ENCODE peak calls at places on chromosomes 3 and 15, in six cellular contexts. U is activated B cell treated with CpG ODN at 0.5 μM for 24 hours, E is NCI-H2081, Q is skeletal muscle cell, V is NCI-H748 treated with DMSO at 0.1 percent for 48 hours, O is C1 segment of cervical spinal cord. Z is an unnamed sample.

GRCh38 chr3:114333180-114333922 is 39.5 kb downstream of the TIGIT start:
- DNase-seq in E (no peak), Q (peak), U (no peak), V (no peak), O (no peak), Z (no peak)

GRCh38 chr15:58066042-58066867 is 744 bp upstream of the ALDH1A2 start:
- DNase-seq in V (no peak), O (peak), U (peak), E (peak), Q (no peak), Z (peak)

GRCh38 chr3:35758358-35758757 is 119.0 kb downstream of the ARPP21 start:
- DNase-seq in Q (no peak), V (no peak), U (no peak), O (no peak), E (no peak), Z (no peak)

GRCh38 chr15:50138391-50138790 is 19.4 kb upstream of the ATP8B4 start:
- DNase-seq in U (no peak), V (no peak), Q (no peak), E (no peak), O (no peak), Z (no peak)

GRCh38 chr3:196969001-196969659 is 497 bp upstream of the PIGZ start:
- DNase-seq in V (no peak), U (no peak), Q (no peak), E (peak), O (no peak), Z (peak)

GRCh38 chr3:43638594-43639447 is 17.0 kb upstream of the ANO10 start:
- DNase-seq in V (peak), U (no peak), E (no peak), Q (no peak), O (no peak), Z (no peak)

GRCh38 chr3:169268286-169268776 is 395.2 kb downstream of the MECOM start:
- DNase-seq in V (no peak), E (no peak), O (no peak), Q (no peak), U (no peak), Z (no peak)

GRCh38 chr3:45774581-45775505 is 21.5 kb downstream of the SLC6A20 start:
- DNase-seq in Q (no peak), V (no peak), U (no peak), O (no peak), E (no peak), Z (no peak)

GRCh38 chr3:182596673-182597410 is 196.5 kb upstream of the ATP11B start:
- DNase-seq in U (no peak), V (peak), E (peak), O (no peak), Q (no peak), Z (peak)

GRCh38 chr15:56052389-56053045 is 59.1 kb upstream of the NEDD4 start:
- DNase-seq in Q (peak), O (no peak), E (peak), U (no peak), V (no peak), Z (peak)

GRCh38 chr3:185729335-185729715 is 95.5 kb downstream of the IGF2BP2 start:
- DNase-seq in O (no peak), Q (no peak), U (no peak), V (no peak), E (no peak), Z (no peak)

GRCh38 chr15:31276596-31277298 is 49.9 kb upstream of the KLF13 start:
- DNase-seq in Q (no peak), U (no peak), V (peak), O (no peak), E (peak), Z (peak)

GRCh38 chr15:96068897-96069296 is 261.6 kb upstream of the NR2F2 start:
- DNase-seq in V (no peak), E (no peak), O (no peak), U (no peak), Q (no peak), Z (no peak)

GRCh38 chr3:184549793-184550585 is 11.6 kb upstream of the EPHB3 start:
- DNase-seq in Q (no peak), U (no peak), E (no peak), O (peak), V (no peak), Z (no peak)

GRCh38 chr3:188854395-188855149 is 317.2 kb upstream of the TPRG1 start:
- DNase-seq in U (no peak), Q (peak), V (no peak), E (no peak), O (no peak), Z (no peak)

GRCh38 chr3:98778383-98778782 is 15.2 kb downstream of the ST3GAL6 start:
- DNase-seq in O (no peak), Q (peak), U (no peak), E (no peak), V (no peak), Z (no peak)

GRCh38 chr3:60809857-60810256 is 441.4 kb downstream of the FHIT start:
- DNase-seq in E (no peak), U (no peak), V (no peak), Q (peak), O (no peak), Z (no peak)

Z was measured in NCI-H345.